ENCODE peak calls at places on chromosomes 5 and 9, in six cellular contexts. U is stimulated activated CD8-positive, alpha-beta memory T cell treated with anti-CD3 and anti-CD28 coated beads, Interleukin-7, amount 100 ng/mL, for 4 hours; S is GM12865; C is chondrocyte; Z is glutamatergic neuron; A is fibroblast of lung. O is an unnamed sample.

GRCh38 chr9:126347911-126348760 is 21.5 kb downstream of the MVB12B start:
- DNase-seq in U (no peak), A (no peak), S (no peak), C (no peak), Z (no peak), O (no peak)

GRCh38 chr9:90287567-90288274 is 354.9 kb downstream of the DIRAS2 start:
- DNase-seq in A (no peak), Z (no peak), U (no peak), S (peak; percentile 80), C (no peak), O (no peak)

GRCh38 chr9:35771524-35771923 is 17.4 kb upstream of the MSMP start:
- DNase-seq in U (no peak), Z (no peak), C (no peak), S (no peak), A (no peak), O (no peak)

GRCh38 chr9:124675261-124676158 is 95.6 kb downstream of the NR6A1 start:
- DNase-seq in U (no peak), Z (no peak), A (no peak), C (no peak), S (no peak), O (no peak)

GRCh38 chr9:437066-438015 is 222.7 kb downstream of the DOCK8 start:
- DNase-seq in Z (no peak), S (no peak), C (no peak), U (no peak), A (peak; percentile 93), O (no peak)

GRCh38 chr9:120388000-120388855 is 191.7 kb downstream of the CDK5RAP2 start:
- DNase-seq in Z (no peak), A (no peak), S (no peak), C (no peak), U (no peak), O (no peak)

GRCh38 chr5:73322453-73323076 is 126.0 kb downstream of the FOXD1 start:
- DNase-seq in A (no peak), Z (no peak), C (no peak), U (no peak), S (no peak), O (no peak)

GRCh38 chr9:109733690-109734089 is 46.3 kb upstream of the PALM2AKAP2 start:
- DNase-seq in U (no peak), S (no peak), Z (no peak), C (no peak), A (peak; percentile 59), O (no peak)

GRCh38 chr9:14906000-14906399 is 4.2 kb downstream of the FREM1 start:
- DNase-seq in U (no peak), A (no peak), C (no peak), S (no peak), Z (no peak), O (no peak)

GRCh38 chr5:133611357-133612020 is 852 bp downstream of the FSTL4 start:
- DNase-seq in C (no peak), Z (peak; percentile 43), A (no peak), U (no peak), S (no peak), O (no peak)

GRCh38 chr5:62596691-62597090 is 18.1 kb downstream of the LRRC70 start:
- DNase-seq in Z (no peak), C (no peak), S (no peak), U (no peak), A (peak; percentile 12), O (no peak)

GRCh38 chr5:120139039-120139438 is 325.1 kb upstream of the PRR16 start:
- DNase-seq in S (no peak), Z (no peak), U (no peak), A (peak; percentile 91), C (no peak), O (no peak)

GRCh38 chr5:94457788-94458187 is 160.6 kb downstream of the KIAA0825 start:
- DNase-seq in C (no peak), Z (no peak), S (no peak), A (no peak), U (no peak), O (no peak)

GRCh38 chr5:22764736-22765135 is 88.4 kb downstream of the CDH12 start:
- DNase-seq in Z (no peak), C (no peak), A (no peak), U (no peak), S (no peak), O (no peak)

GRCh38 chr5:141635646-141636045 is 1.0 kb downstream of the HDAC3 start:
- DNase-seq in Z (no peak), U (no peak), C (no peak), A (no peak), S (no peak), O (no peak)

GRCh38 chr9:121282309-121283071 is 14.5 kb downstream of the GSN start:
- DNase-seq in Z (no peak), S (no peak), C (no peak), A (peak; percentile 92), U (no peak), O (no peak)

O was measured in activated naive CD8-positive, alpha-beta T cell treated with anti-CD3 and anti-CD28 coated beads, Interleukin-2, amount 50 U/mL, for 16 hours.